ENCODE peak calls at places on chromosomes 11 and 22, in six cellular contexts. U is HT1080; E is stimulated activated CD4-positive, alpha-beta T cell treated with anti-CD3 and anti-CD28 coated beads, Interleukin-1b, Interleukin-23, amount 100 ng/mL, for 4 hours; P is D341Med; M is GM20000; V is HFF-Myc. O is an unnamed sample.

GRCh38 chr11:126926376-126926791 is 74.2 kb downstream of the KIRREL3 start:
- DNase-seq in U (no peak), E (no peak), P (no peak), M (no peak), V (no peak), O (no peak)

GRCh38 chr11:77821349-77821851 is 456 bp downstream of the AAMDC start:
- DNase-seq in U (peak), E (no peak), P (no peak), M (peak), V (no peak), O (no peak)

GRCh38 chr11:117305145-117305544 is 10.9 kb downstream of the BACE1 start:
- DNase-seq in U (no peak), E (no peak), P (no peak), M (no peak), V (no peak), O (no peak)

GRCh38 chr11:1238767-1239595 is 16.1 kb downstream of the MUC5B start:
- DNase-seq in U (no peak), E (no peak), P (no peak), M (no peak), V (no peak), O (no peak)

GRCh38 chr11:45341379-45341778 is 55.2 kb upstream of the SYT13 start:
- DNase-seq in U (no peak), E (no peak), P (no peak), M (no peak), V (no peak), O (no peak)

GRCh38 chr11:6096417-6096816 is 11.1 kb upstream of the OR56B4 start:
- DNase-seq in U (peak), E (no peak), P (no peak), M (no peak), V (no peak), O (no peak)

GRCh38 chr22:26259510-26259909 is 90.2 kb downstream of the SEZ6L start:
- DNase-seq in U (peak), E (no peak), P (no peak), M (peak), V (peak), O (no peak)

GRCh38 chr22:33984741-33985287 is 64.5 kb upstream of the LARGE1 start:
- DNase-seq in U (no peak), E (no peak), P (no peak), M (no peak), V (no peak), O (no peak)

GRCh38 chr22:40729284-40729683 is 50.0 kb downstream of the MCHR1 start:
- DNase-seq in U (no peak), E (no peak), P (no peak), M (no peak), V (no peak), O (no peak)

GRCh38 chr22:32518848-32519247 is 44.2 kb downstream of the FBXO7 start:
- DNase-seq in U (no peak), E (no peak), P (no peak), M (no peak), V (no peak), O (no peak)

O was measured in GM04503.